ENCODE peak calls at places on chromosomes 12 and 14, in eight cellular contexts. O is thoracic aorta; L is lung; K is uterus; S is effector memory CD4-positive, alpha-beta T cell; F is astrocyte; A is PC-3; D is left ventricle myocardium inferior. G is an unnamed sample.

GRCh38 chr14:31320216-31320615 is 100.1 kb downstream of the HEATR5A start:
- DNase-seq in O (no peak), L (no peak), K (no peak), S (no peak), F (no peak), A (no peak), D (peak; percentile 62), G (no peak)

GRCh38 chr12:131074221-131075083 is 120.7 kb downstream of the ADGRD1 start:
- DNase-seq in O (no peak), L (peak; percentile 47), K (no peak), S (no peak), F (no peak), A (no peak), D (peak; percentile 61), G (no peak)

GRCh38 chr12:62802981-62803380 is 132.0 kb downstream of the PPM1H start:
- DNase-seq in O (no peak), L (no peak), K (no peak), S (no peak), F (no peak), A (peak; percentile 46), D (no peak), G (no peak)

GRCh38 chr12:253116-253831 is 9.4 kb downstream of the SLC6A13 start:
- DNase-seq in O (no peak), L (peak; percentile 18), K (no peak), S (no peak), F (no peak), A (no peak), D (no peak), G (no peak)

GRCh38 chr14:34256223-34256622 is 205.8 kb downstream of the SPTSSA start:
- DNase-seq in O (no peak), L (no peak), K (no peak), S (no peak), F (no peak), A (no peak), D (no peak), G (peak; percentile 35)

GRCh38 chr12:67698711-67699603 is 50.4 kb downstream of the DYRK2 start:
- DNase-seq in O (no peak), L (no peak), K (no peak), S (no peak), F (peak; percentile 60), A (peak; percentile 53), D (no peak), G (peak; percentile 95)

GRCh38 chr14:103118019-103118662 is 5.1 kb upstream of the TNFAIP2 start:
- DNase-seq in O (peak; percentile 28), L (peak; percentile 72), K (peak; percentile 72), S (no peak), F (no peak), A (no peak), D (peak; percentile 87), G (no peak)

GRCh38 chr14:35556548-35556947 is 22.6 kb downstream of the INSM2 start:
- DNase-seq in O (no peak), L (no peak), K (no peak), S (no peak), F (no peak), A (no peak), D (no peak), G (no peak)

GRCh38 chr12:90287585-90287984 is 578.9 kb upstream of the ATP2B1 start:
- DNase-seq in O (no peak), L (no peak), K (no peak), S (no peak), F (no peak), A (peak; percentile 15), D (no peak), G (no peak)

GRCh38 chr12:14868916-14869315 is 16.7 kb downstream of the MGP start:
- DNase-seq in O (no peak), L (no peak), K (no peak), S (no peak), F (no peak), A (peak; percentile 68), D (no peak), G (no peak)

GRCh38 chr14:105023791-105024480 is 3.1 kb upstream of the CDCA4 start:
- DNase-seq in O (no peak), L (no peak), K (no peak), S (no peak), F (peak; percentile 76), A (peak; percentile 91), D (no peak), G (peak; percentile 84)

GRCh38 chr14:73723799-73724621 is 9.8 kb upstream of the PNMA1 start:
- DNase-seq in O (peak; percentile 73), L (peak; percentile 78), K (peak; percentile 92), S (no peak), F (peak; percentile 95), A (peak; percentile 96), D (peak; percentile 70), G (no peak)

GRCh38 chr12:50058743-50059312 is 1.4 kb downstream of the ASIC1 start:
- DNase-seq in O (no peak), L (no peak), K (no peak), S (no peak), F (no peak), A (no peak), D (no peak), G (no peak)

GRCh38 chr14:96832351-96832750 is 35.2 kb downstream of the VRK1 start:
- DNase-seq in O (no peak), L (no peak), K (no peak), S (no peak), F (no peak), A (no peak), D (no peak), G (no peak)

GRCh38 chr12:131923260-131923659 is 5.8 kb upstream of the PUS1 start:
- DNase-seq in O (no peak), L (no peak), K (no peak), S (no peak), F (no peak), A (no peak), D (no peak), G (no peak)

GRCh38 chr12:22360772-22361171 is 26.3 kb upstream of the ST8SIA1 start:
- DNase-seq in O (no peak), L (no peak), K (no peak), S (no peak), F (no peak), A (no peak), D (no peak), G (no peak)

GRCh38 chr12:4518106-4518728 is 20.5 kb upstream of the RAD51AP1 start:
- DNase-seq in O (no peak), L (no peak), K (no peak), S (no peak), F (peak; percentile 79), A (peak; percentile 53), D (no peak), G (peak; percentile 45)

GRCh38 chr12:1805441-1806081 is 14.8 kb upstream of the LRTM2 start:
- DNase-seq in O (no peak), L (no peak), K (no peak), S (no peak), F (no peak), A (no peak), D (peak; percentile 60), G (no peak)

GRCh38 chr14:35506927-35507326 is 27.0 kb upstream of the INSM2 start:
- DNase-seq in O (no peak), L (no peak), K (no peak), S (no peak), F (peak; percentile 35), A (no peak), D (no peak), G (no peak)

GRCh38 chr12:116153096-116153495 is 124.4 kb downstream of the MED13L start:
- DNase-seq in O (no peak), L (no peak), K (no peak), S (no peak), F (no peak), A (no peak), D (no peak), G (no peak)
- H3K4me1 ChIP-seq in O (peaks cover 71% of the 10 kb centered on the region), L (peaks cover 4% of the 10 kb centered on the region), K (peaks cover 19% of the 10 kb centered on the region), S (peaks cover 3% of the 10 kb centered on the region), F (peaks cover 34% of the 10 kb centered on the region), A (peaks cover 25% of the 10 kb centered on the region), D (peaks cover 77% of the 10 kb centered on the region), G (no peaks in the 10 kb centered on the region)

DNA sequence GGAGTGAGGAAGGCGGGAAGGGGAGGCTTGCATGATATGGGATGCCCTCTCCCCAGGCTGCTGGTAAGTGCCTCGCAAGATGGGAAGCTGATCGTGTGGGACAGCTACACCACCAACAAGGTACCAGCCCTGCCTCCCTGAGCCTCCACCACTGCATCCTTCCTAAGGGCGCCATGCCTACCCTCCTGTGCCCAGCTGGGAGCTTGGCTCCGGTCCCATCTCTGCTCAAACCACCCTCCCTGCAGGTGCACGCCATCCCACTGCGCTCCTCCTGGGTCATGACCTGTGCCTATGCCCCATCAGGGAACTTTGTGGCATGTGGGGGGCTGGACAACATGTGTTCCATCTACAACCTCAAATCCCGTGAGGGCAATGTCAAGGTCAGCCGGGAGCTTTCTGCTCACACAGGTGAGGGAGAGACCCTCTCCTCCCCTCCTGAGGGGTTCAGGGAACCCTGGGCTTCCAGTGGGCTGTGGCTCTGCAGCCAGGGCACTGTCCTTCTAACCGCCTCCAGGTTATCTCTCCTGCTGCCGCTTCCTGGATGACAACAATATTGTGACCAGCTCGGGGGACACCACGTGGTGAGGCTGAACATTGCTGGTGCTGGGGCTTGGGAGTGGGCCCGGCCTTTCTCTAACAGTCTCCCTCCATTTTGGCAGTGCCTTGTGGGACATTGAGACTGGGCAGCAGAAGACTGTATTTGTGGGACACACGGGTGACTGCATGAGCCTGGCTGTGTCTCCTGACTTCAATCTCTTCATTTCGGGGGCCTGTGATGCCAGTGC is 2.6 kb downstream of the GNB3 start:
- DNase-seq in O (no peak), L (no peak), K (no peak), S (no peak), F (no peak), A (peak; percentile 22), D (no peak), G (no peak)
- H3K27ac ChIP-seq in O (no peak overlapping the region), L (no peak overlapping the region), K (no peak overlapping the region), S (no peak overlapping the region), F (no peak overlapping the region), A (no peak overlapping the region), D (no peak overlapping the region), G (no peak overlapping the region)

GRCh38 chr12:117166107-117166506 is 24.2 kb downstream of the FBXO21 start:
- DNase-seq in O (no peak), L (no peak), K (no peak), S (no peak), F (no peak), A (no peak), D (no peak), G (no peak)

GRCh38 chr12:117171499-117172162 is 18.6 kb downstream of the FBXO21 start:
- DNase-seq in O (no peak), L (no peak), K (no peak), S (no peak), F (no peak), A (no peak), D (no peak), G (no peak)

GRCh38 chr12:117167769-117168168 is 22.5 kb downstream of the FBXO21 start:
- DNase-seq in O (no peak), L (no peak), K (no peak), S (no peak), F (no peak), A (no peak), D (no peak), G (no peak)

GRCh38 chr12:117169548-117169947 is 20.7 kb downstream of the FBXO21 start:
- DNase-seq in O (no peak), L (no peak), K (no peak), S (no peak), F (no peak), A (no peak), D (no peak), G (no peak)

GRCh38 chr12:117168976-117169375 is 21.3 kb downstream of the FBXO21 start:
- DNase-seq in O (no peak), L (no peak), K (no peak), S (no peak), F (no peak), A (no peak), D (no peak), G (no peak)
- H3K4me1 ChIP-seq in O (no peaks in the 10 kb centered on the region), L (no peaks in the 10 kb centered on the region), K (no peaks in the 10 kb centered on the region), S (no peaks in the 10 kb centered on the region), F (no peaks in the 10 kb centered on the region), A (no peaks in the 10 kb centered on the region), D (no peaks in the 10 kb centered on the region), G (no peaks in the 10 kb centered on the region)

GRCh38 chr14:81394739-81395138 is 5.4 kb downstream of the STON2 start:
- DNase-seq in O (no peak), L (no peak), K (no peak), S (no peak), F (no peak), A (no peak), D (no peak), G (no peak)
- H3K27ac ChIP-seq in O (no peak overlapping the region), L (no peak overlapping the region), K (no peak overlapping the region), S (no peak overlapping the region), F (no peak overlapping the region), A (no peak overlapping the region), D (no peak overlapping the region), G (no peak overlapping the region)

G was measured in foreskin keratinocyte.